ENCODE peak calls at places on chromosome 11, in ten cellular contexts. N, H, C, T, Q, W, E, P, I and F are unnamed samples.

GRCh38 chr11:10592331-10592730 is 23.9 kb upstream of the LYVE1 start:
- DNase-seq in C (peak), T (no peak), H (peak), P (peak), Q (no peak), E (no peak), W (peak), I (peak), N (peak), F (no peak)

GRCh38 chr11:1163911-1164735 is 6.4 kb downstream of the MUC5AC start:
- DNase-seq in W (no peak), N (no peak), T (peak), C (no peak), I (no peak), P (no peak), Q (no peak), E (no peak), H (no peak), F (no peak)

GRCh38 chr11:61023086-61024035 is 51.9 kb downstream of the CD6 start:
- DNase-seq in Q (no peak), W (no peak), E (no peak), I (no peak), T (no peak), C (no peak), P (no peak), N (no peak), H (no peak), F (peak)

GRCh38 chr11:118691926-118692830 is 12.7 kb upstream of the TREH start:
- DNase-seq in P (peak), N (peak), W (no peak), H (peak), T (no peak), C (peak), I (peak), E (peak), Q (no peak), F (peak)

GRCh38 chr11:2555376-2555775 is 110.6 kb downstream of the KCNQ1 start:
- DNase-seq in C (no peak), Q (no peak), E (no peak), N (no peak), I (no peak), W (no peak), P (no peak), H (no peak), T (no peak), F (no peak)

GRCh38 chr11:123481647-123482046 is 51.6 kb downstream of the GRAMD1B start:
- DNase-seq in C (no peak), N (no peak), Q (peak), T (no peak), W (no peak), P (no peak), I (no peak), H (no peak), E (no peak), F (no peak)

GRCh38 chr11:11628651-11629050 is 6.8 kb upstream of the GALNT18 start:
- DNase-seq in N (no peak), W (no peak), E (no peak), C (no peak), H (no peak), Q (no peak), P (no peak), T (no peak), I (no peak), F (no peak)

GRCh38 chr11:2305862-2306823 is 4.3 kb downstream of the TSPAN32 start:
- DNase-seq in T (peak), E (no peak), Q (peak), W (no peak), N (peak), C (peak), I (peak), P (no peak), H (peak), F (peak)

GRCh38 chr11:70481625-70482528 is 83.5 kb downstream of the CTTN start:
- DNase-seq in N (peak), E (no peak), C (peak), I (peak), P (no peak), W (peak), H (peak), Q (peak), T (peak), F (no peak)

GRCh38 chr11:1534682-1535081 is 37.4 kb downstream of the DUSP8 start:
- DNase-seq in Q (no peak), C (peak), N (no peak), E (no peak), P (no peak), H (no peak), I (no peak), W (no peak), T (no peak), F (no peak)

GRCh38 chr11:15006139-15006759 is 34.1 kb upstream of the CALCA start:
- DNase-seq in T (no peak), W (peak), N (peak), C (peak), I (peak), H (peak), P (peak), Q (no peak), E (peak), F (peak)

GRCh38 chr11:8202428-8203160 is 33.8 kb upstream of the RIC3 start:
- DNase-seq in T (no peak), I (no peak), W (no peak), E (no peak), N (no peak), C (no peak), P (no peak), Q (peak), H (no peak), F (no peak)

GRCh38 chr11:114291381-114291780 is 4.8 kb upstream of the NNMT start:
- DNase-seq in W (no peak), N (peak), P (no peak), H (peak), T (no peak), C (peak), E (no peak), Q (no peak), I (no peak), F (no peak)

GRCh38 chr11:123145220-123145619 is 49.8 kb downstream of the CLMP start:
- DNase-seq in E (no peak), T (no peak), I (peak), C (peak), Q (peak), H (peak), N (peak), P (peak), W (peak), F (no peak)

GRCh38 chr11:77044356-77044755 is 10.2 kb downstream of the B3GNT6 start:
- DNase-seq in N (no peak), H (no peak), I (no peak), Q (no peak), W (no peak), T (no peak), P (no peak), C (no peak), E (no peak), F (no peak)

GRCh38 chr11:43631732-43632131 is 48.8 kb upstream of the HSD17B12 start:
- DNase-seq in E (no peak), P (no peak), W (no peak), Q (no peak), T (no peak), C (no peak), H (no peak), I (no peak), N (no peak), F (no peak)

GRCh38 chr11:114846040-114846791 is 167.9 kb downstream of the NXPE2 start:
- DNase-seq in I (no peak), H (no peak), E (no peak), T (peak), N (peak), Q (peak), C (peak), P (no peak), W (no peak), F (no peak)

GRCh38 chr11:65558002-65558784 is at the start of gene LTBP3:
- DNase-seq in P (no peak), H (peak), W (no peak), I (peak), T (peak), E (peak), N (peak), C (peak), Q (peak), F (peak)

GRCh38 chr11:133661867-133662266 is 129.6 kb upstream of the OPCML start:
- DNase-seq in E (no peak), W (no peak), I (no peak), C (no peak), P (no peak), T (no peak), H (no peak), N (no peak), Q (no peak), F (no peak)
- TF ChIP-seq CTCF in E (no peak), W (no peak), I (no peak), C (no peak), P (no peak), T (no peak), H (no peak), N (no peak), Q (no peak), F (no peak)

GRCh38 chr11:27158763-27159679 is 118.4 kb downstream of the BBOX1 start:
- DNase-seq in P (peak), N (peak), C (peak), I (peak), E (peak), Q (peak), W (peak), H (peak), T (peak), F (peak)
- TF ChIP-seq CTCF in P (peak), N (peak), C (peak), I (peak), E (peak), Q (peak), W (peak), H (peak), T (peak), F (peak)

GRCh38 chr11:17407575-17407974 is 19.1 kb upstream of the KCNJ11 start:
- DNase-seq in I (no peak), P (no peak), N (no peak), C (no peak), E (no peak), H (no peak), W (no peak), T (no peak), Q (no peak), F (no peak)

GRCh38 chr11:17403977-17404759 is 15.7 kb upstream of the KCNJ11 start:
- DNase-seq in N (no peak), I (no peak), E (no peak), P (no peak), Q (no peak), H (peak), T (no peak), C (peak), W (no peak), F (no peak)

GRCh38 chr11:17406818-17407149 is 18.3 kb upstream of the KCNJ11 start:
- DNase-seq in H (no peak), Q (no peak), W (no peak), C (no peak), T (no peak), P (no peak), N (no peak), I (no peak), E (no peak), F (no peak)

GRCh38 chr11:17406082-17406817 is 17.8 kb upstream of the KCNJ11 start:
- DNase-seq in H (no peak), W (no peak), Q (no peak), T (no peak), C (no peak), E (no peak), N (no peak), I (no peak), P (no peak), F (no peak)

DNA sequence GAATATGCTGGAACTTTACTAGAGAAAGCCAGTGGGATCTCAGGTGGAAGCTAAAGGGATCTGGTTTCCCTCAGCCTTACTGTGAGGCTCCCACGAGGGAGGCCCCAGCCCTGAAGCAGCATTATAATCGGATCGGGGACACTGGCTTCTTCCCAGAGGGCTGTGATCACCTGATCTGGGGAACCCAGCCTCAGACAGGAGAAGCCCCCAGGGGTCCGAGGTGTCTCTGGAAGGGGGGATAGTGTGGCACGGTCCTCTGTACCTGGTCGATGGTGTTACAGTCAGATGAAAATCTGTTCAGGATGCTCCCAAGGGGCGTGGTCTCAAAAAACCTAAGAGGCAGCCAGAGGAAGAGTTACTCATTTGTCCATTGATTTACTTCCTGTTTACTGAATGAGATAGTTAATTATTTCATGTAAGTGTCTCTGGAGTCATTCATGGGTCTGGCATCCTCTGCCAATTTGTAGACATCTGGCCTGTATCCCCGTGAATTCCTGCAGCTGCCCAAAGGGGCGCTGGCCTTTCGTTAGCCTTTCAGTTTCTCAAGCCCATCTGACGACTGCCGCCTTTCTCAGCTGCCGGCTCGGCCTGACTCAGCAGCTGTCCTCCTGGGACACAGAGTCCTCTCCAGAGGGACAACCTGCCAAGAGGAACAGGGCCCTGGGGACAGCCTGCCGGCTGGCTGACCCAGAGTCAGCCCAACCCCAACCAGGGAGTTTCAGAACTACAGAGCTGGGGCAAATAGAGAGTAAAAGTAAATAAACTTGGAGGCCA is 17.0 kb upstream of the KCNJ11 start:
- DNase-seq in I (peak), E (no peak), C (no peak), T (peak), P (peak), H (peak), W (peak), Q (peak), N (peak), F (no peak)
- TF ChIP-seq CTCF in I (no peak), E (no peak), C (no peak), T (no peak), P (no peak), H (peak), W (peak), Q (peak), N (no peak), F (no peak)

GRCh38 chr11:86408845-86409244 is 34.2 kb downstream of the CCDC81 start:
- DNase-seq in P (peak), W (no peak), T (no peak), C (no peak), N (no peak), I (no peak), Q (no peak), E (no peak), H (no peak), F (no peak)
- TF ChIP-seq CTCF in P (peak), W (peak), T (no peak), C (peak), N (peak), I (peak), Q (no peak), E (no peak), H (peak), F (no peak)